ENCODE peak calls at places on chromosome 6, in seven cellular contexts. J, E, S, A, M, B and Z are unnamed samples.

GRCh38 chr6:17167327-17167979 is 65.6 kb downstream of the STMND1 start:
- DNase-seq in J (peak; percentile 69), E (peak; percentile 55), S (peak; percentile 5), A (peak; percentile 46), M (no peak), B (peak; percentile 48), Z (no peak)

GRCh38 chr6:150723857-150724256 is 124.2 kb downstream of the PLEKHG1 start:
- DNase-seq in J (no peak), E (no peak), S (no peak), A (no peak), M (no peak), B (no peak), Z (no peak)

GRCh38 chr6:900716-901605 is 208.0 kb upstream of the EXOC2 start:
- DNase-seq in J (peak; percentile 22), E (no peak), S (no peak), A (no peak), M (no peak), B (no peak), Z (no peak)

GRCh38 chr6:5653801-5654200 is 352.9 kb downstream of the NRN1 start:
- DNase-seq in J (no peak), E (peak; percentile 49), S (no peak), A (no peak), M (no peak), B (no peak), Z (no peak)

GRCh38 chr6:2899596-2899995 is 3.5 kb downstream of the SERPINB9 start:
- DNase-seq in J (no peak), E (no peak), S (no peak), A (no peak), M (peak; percentile 69), B (no peak), Z (peak; percentile 58)

GRCh38 chr6:31651602-31652191 is 764 bp downstream of the BAG6 start:
- DNase-seq in J (peak; percentile 90), E (peak; percentile 84), S (peak; percentile 82), A (peak; percentile 84), M (peak; percentile 73), B (peak; percentile 72), Z (peak; percentile 73)

GRCh38 chr6:15518057-15518456 is 144.8 kb downstream of the DTNBP1 start:
- DNase-seq in J (no peak), E (no peak), S (no peak), A (no peak), M (no peak), B (no peak), Z (no peak)

GRCh38 chr6:90444125-90444745 is 142.6 kb downstream of the MAP3K7 start:
- DNase-seq in J (no peak), E (no peak), S (no peak), A (no peak), M (no peak), B (peak; percentile 13), Z (no peak)

GRCh38 chr6:17589402-17590116 is 10.5 kb upstream of the FAM8A1 start:
- DNase-seq in J (peak; percentile 64), E (no peak), S (peak; percentile 84), A (peak; percentile 9), M (no peak), B (peak; percentile 54), Z (no peak)

GRCh38 chr6:158818008-158818579 is 1.1 kb downstream of the EZR start:
- DNase-seq in J (peak; percentile 95), E (peak; percentile 65), S (peak; percentile 95), A (peak; percentile 71), M (peak; percentile 83), B (peak; percentile 82), Z (peak; percentile 85)

GRCh38 chr6:1212919-1213318 is 99.0 kb upstream of the FOXQ1 start:
- DNase-seq in J (no peak), E (no peak), S (no peak), A (no peak), M (no peak), B (no peak), Z (no peak)

GRCh38 chr6:16236648-16237199 is 1.7 kb upstream of the GMPR start:
- DNase-seq in J (no peak), E (no peak), S (no peak), A (peak; percentile 88), M (peak; percentile 42), B (peak; percentile 61), Z (peak; percentile 42)

GRCh38 chr6:139030539-139030938 is 2.0 kb downstream of the ABRACL start:
- DNase-seq in J (no peak), E (no peak), S (no peak), A (no peak), M (peak; percentile 70), B (no peak), Z (peak; percentile 65)

GRCh38 chr6:120938876-120939231 is 395.4 kb downstream of the TBC1D32 start:
- DNase-seq in J (no peak), E (no peak), S (no peak), A (no peak), M (peak; percentile 52), B (no peak), Z (peak; percentile 54)

GRCh38 chr6:139290787-139291294 is 957 bp downstream of the TXLNB start:
- DNase-seq in J (no peak), E (peak; percentile 46), S (no peak), A (peak; percentile 79), M (peak; percentile 79), B (no peak), Z (peak; percentile 70)

GRCh38 chr6:3517350-3517749 is 60.5 kb upstream of the SLC22A23 start:
- DNase-seq in J (peak; percentile 19), E (no peak), S (peak; percentile 78), A (no peak), M (no peak), B (no peak), Z (no peak)

GRCh38 chr6:36938536-36938935 is 16.0 kb upstream of the PI16 start:
- DNase-seq in J (no peak), E (no peak), S (peak; percentile 83), A (no peak), M (no peak), B (no peak), Z (no peak)

GRCh38 chr6:109791301-109791700 is 100.2 kb downstream of the FIG4 start:
- DNase-seq in J (no peak), E (no peak), S (no peak), A (no peak), M (no peak), B (no peak), Z (no peak)
- TF ChIP-seq CTCF in J (no peak), E (no peak), S (no peak), A (no peak), M (no peak), B (no peak), Z (no peak)

GRCh38 chr6:161219336-161220079 is 54.4 kb downstream of the AGPAT4 start:
- DNase-seq in J (no peak), E (no peak), S (no peak), A (no peak), M (no peak), B (no peak), Z (no peak)

GRCh38 chr6:161216616-161217205 is 57.1 kb downstream of the AGPAT4 start:
- DNase-seq in J (no peak), E (no peak), S (no peak), A (no peak), M (no peak), B (no peak), Z (no peak)

GRCh38 chr6:161215876-161216615 is 57.8 kb downstream of the AGPAT4 start:
- DNase-seq in J (no peak), E (no peak), S (no peak), A (no peak), M (no peak), B (no peak), Z (no peak)

GRCh38 chr6:161217631-161218030 is 56.2 kb downstream of the AGPAT4 start:
- DNase-seq in J (no peak), E (no peak), S (no peak), A (no peak), M (no peak), B (no peak), Z (no peak)

DNA sequence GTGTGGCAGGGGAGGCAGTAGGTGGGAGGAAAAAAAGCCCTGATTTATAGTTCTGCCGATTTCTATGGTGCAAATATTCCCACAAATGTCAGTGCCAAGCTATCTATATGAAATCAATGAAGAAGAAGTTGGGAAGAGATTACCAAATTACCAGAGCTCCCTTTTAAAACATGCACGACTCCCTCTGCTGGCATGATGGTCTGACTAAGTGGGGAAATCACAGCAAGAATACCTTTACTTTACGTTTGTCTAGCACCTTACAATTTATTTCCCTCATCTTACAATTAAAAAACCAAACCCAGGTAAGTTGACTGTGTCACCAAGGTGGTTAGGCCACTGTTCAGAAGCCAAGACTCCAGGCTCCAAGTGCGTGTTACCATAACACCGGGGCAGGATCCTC is 55.6 kb downstream of the AGPAT4 start:
- DNase-seq in J (no peak), E (no peak), S (no peak), A (no peak), M (no peak), B (no peak), Z (no peak)
- TF ChIP-seq CTCF in J (no peak), E (no peak), S (no peak), A (no peak), M (no peak), B (no peak), Z (no peak)

GRCh38 chr6:118577972-118578371 is 29.9 kb downstream of the PLN start:
- DNase-seq in J (no peak), E (no peak), S (no peak), A (no peak), M (no peak), B (no peak), Z (no peak)

GRCh38 chr6:118579786-118580185 is 31.7 kb downstream of the PLN start:
- DNase-seq in J (no peak), E (no peak), S (no peak), A (no peak), M (no peak), B (no peak), Z (no peak)

GRCh38 chr6:118581489-118581959 is 33.4 kb downstream of the PLN start:
- DNase-seq in J (peak; percentile 43), E (no peak), S (peak; percentile 28), A (no peak), M (no peak), B (no peak), Z (no peak)

GRCh38 chr6:118578617-118579016 is 30.5 kb downstream of the PLN start:
- DNase-seq in J (no peak), E (no peak), S (no peak), A (no peak), M (no peak), B (no peak), Z (no peak)

GRCh38 chr6:118580585-118581419 is 32.7 kb downstream of the PLN start:
- DNase-seq in J (peak; percentile 91), E (peak; percentile 43), S (peak; percentile 47), A (peak; percentile 68), M (peak; percentile 16), B (peak; percentile 39), Z (peak; percentile 12)
- TF ChIP-seq CTCF in J (peak; percentile 82), E (peak; percentile 73), S (peak; percentile 67), A (peak; percentile 54), M (peak; percentile 48), B (peak; percentile 81), Z (peak; percentile 34)

GRCh38 chr6:152094992-152095592 is 287.6 kb downstream of the ESR1 start:
- DNase-seq in J (peak; percentile 90), E (peak; percentile 64), S (peak; percentile 96), A (peak; percentile 97), M (no peak), B (peak; percentile 77), Z (no peak)

GRCh38 chr6:152094276-152094675 is 286.8 kb downstream of the ESR1 start:
- DNase-seq in J (no peak), E (no peak), S (no peak), A (no peak), M (no peak), B (no peak), Z (no peak)

GRCh38 chr6:152099816-152100618 is 292.5 kb downstream of the ESR1 start:
- DNase-seq in J (no peak), E (peak; percentile 40), S (peak; percentile 49), A (peak; percentile 68), M (no peak), B (peak; percentile 46), Z (no peak)

GRCh38 chr6:152096863-152097496 is 289.5 kb downstream of the ESR1 start:
- DNase-seq in J (no peak), E (no peak), S (peak; percentile 71), A (peak; percentile 71), M (no peak), B (no peak), Z (no peak)

GRCh38 chr6:152098683-152099082 is 291.2 kb downstream of the ESR1 start:
- DNase-seq in J (no peak), E (no peak), S (no peak), A (no peak), M (no peak), B (no peak), Z (no peak)
- TF ChIP-seq CTCF in J (no peak), E (no peak), S (no peak), A (no peak), M (no peak), B (no peak), Z (no peak)